ENCODE peak calls at places on chromosomes 3 and 15, in six cellular contexts. L is fibroblast of pulmonary artery; W is NCI-H345; K is A549; Y is activated CD8-positive, alpha-beta memory T cell treated with anti-CD3 and anti-CD28 coated beads for 48 hours; X is activated naive CD4-positive, alpha-beta T cell treated with Interleukin-2 at 50 U/mL for 16 hours. E is an unnamed sample.

GRCh38 chr3:13258280-13258679 is 161.8 kb downstream of the NUP210 start:
- DNase-seq in L (no peak), W (no peak), K (no peak), Y (no peak), X (no peak), E (no peak)

GRCh38 chr3:63400259-63400860 is 122.3 kb downstream of the SYNPR start:
- DNase-seq in L (peak; percentile 6), W (no peak), K (no peak), Y (no peak), X (no peak), E (no peak)

GRCh38 chr15:31216210-31216911 is 110.3 kb upstream of the KLF13 start:
- DNase-seq in L (peak; percentile 70), W (peak; percentile 35), K (peak; percentile 94), Y (peak; percentile 18), X (peak; percentile 45), E (no peak)

GRCh38 chr3:138195491-138195890 is 8.4 kb downstream of the ARMC8 start:
- DNase-seq in L (no peak), W (no peak), K (no peak), Y (no peak), X (no peak), E (peak; percentile 69)

GRCh38 chr3:129182390-129183180 is 1.1 kb downstream of the CNBP start:
- DNase-seq in L (peak; percentile 16), W (no peak), K (no peak), Y (no peak), X (peak; percentile 53), E (peak; percentile 30)

GRCh38 chr15:99511865-99512632 is 53.7 kb upstream of the MEF2A start:
- DNase-seq in L (peak; percentile 42), W (peak; percentile 4), K (no peak), Y (no peak), X (no peak), E (no peak)

GRCh38 chr15:29925227-29926082 is 103.2 kb upstream of the TJP1 start:
- DNase-seq in L (peak; percentile 84), W (no peak), K (peak; percentile 92), Y (no peak), X (no peak), E (peak; percentile 89)

GRCh38 chr3:57958642-57959406 is 49.4 kb upstream of the FLNB start:
- DNase-seq in L (peak; percentile 61), W (no peak), K (peak; percentile 57), Y (no peak), X (no peak), E (no peak)

GRCh38 chr3:72185549-72186484 is 400.9 kb upstream of the PROK2 start:
- DNase-seq in L (peak; percentile 76), W (no peak), K (peak; percentile 7), Y (no peak), X (peak; percentile 21), E (no peak)

GRCh38 chr15:87416591-87417257 is 839.8 kb downstream of the NTRK3 start:
- DNase-seq in L (no peak), W (no peak), K (no peak), Y (no peak), X (no peak), E (peak; percentile 37)

GRCh38 chr15:69337133-69337532 is 38.4 kb downstream of the PAQR5 start:
- DNase-seq in L (peak; percentile 33), W (no peak), K (no peak), Y (no peak), X (no peak), E (no peak)

GRCh38 chr3:14439501-14440167 is 37.2 kb downstream of the SLC6A6 start:
- DNase-seq in L (peak; percentile 71), W (peak; percentile 94), K (no peak), Y (no peak), X (no peak), E (no peak)

GRCh38 chr3:124033360-124034015 is 41.6 kb upstream of the ROPN1 start:
- DNase-seq in L (no peak), W (no peak), K (peak; percentile 11), Y (no peak), X (no peak), E (no peak)

GRCh38 chr3:155323063-155323666 is 29.7 kb upstream of the STRIT1 start:
- DNase-seq in L (peak; percentile 93), W (peak; percentile 40), K (peak; percentile 78), Y (no peak), X (no peak), E (peak; percentile 85)

GRCh38 chr15:26888761-26889160 is 21.9 kb downstream of the GABRA5 start:
- DNase-seq in L (no peak), W (no peak), K (no peak), Y (no peak), X (no peak), E (no peak)

GRCh38 chr3:176566757-176567156 is 630.5 kb downstream of the TBL1XR1 start:
- DNase-seq in L (no peak), W (no peak), K (no peak), Y (no peak), X (no peak), E (no peak)

GRCh38 chr3:12287727-12288465 is 974 bp upstream of the PPARG start:
- DNase-seq in L (peak; percentile 57), W (no peak), K (peak; percentile 53), Y (no peak), X (no peak), E (no peak)

GRCh38 chr3:58490860-58491501 is 915 bp upstream of the KCTD6 start:
- DNase-seq in L (no peak), W (no peak), K (no peak), Y (no peak), X (no peak), E (no peak)

GRCh38 chr3:173920386-173920785 is 522.8 kb downstream of the NLGN1 start:
- DNase-seq in L (no peak), W (no peak), K (no peak), Y (no peak), X (no peak), E (peak; percentile 28)

GRCh38 chr15:41512512-41513281 is 930 bp downstream of the LTK start:
- DNase-seq in L (no peak), W (peak; percentile 4), K (no peak), Y (no peak), X (peak; percentile 31), E (no peak)

GRCh38 chr3:10546181-10546624 is 40.8 kb upstream of the ATP2B2 start:
- DNase-seq in L (no peak), W (no peak), K (no peak), Y (no peak), X (no peak), E (no peak)

GRCh38 chr15:71054286-71054952 is 60.9 kb upstream of the THSD4 start:
- DNase-seq in L (no peak), W (no peak), K (peak; percentile 26), Y (no peak), X (no peak), E (peak; percentile 35)

GRCh38 chr3:152328841-152329240 is 60.1 kb downstream of the MBNL1 start:
- DNase-seq in L (peak; percentile 93), W (no peak), K (peak; percentile 80), Y (no peak), X (no peak), E (no peak)

GRCh38 chr3:17740703-17741102 is 1.7 kb downstream of the TBC1D5 start:
- DNase-seq in L (peak; percentile 50), W (peak; percentile 19), K (peak; percentile 78), Y (no peak), X (no peak), E (peak; percentile 32)

GRCh38 chr3:11757441-11757875 is 89.2 kb downstream of the TAMM41 start:
- DNase-seq in L (peak; percentile 79), W (no peak), K (peak; percentile 23), Y (no peak), X (no peak), E (no peak)

GRCh38 chr3:9201278-9201677 is 48.2 kb downstream of the SRGAP3 start:
- DNase-seq in L (no peak), W (no peak), K (no peak), Y (no peak), X (no peak), E (no peak)

GRCh38 chr3:126419886-126420786 is 25.4 kb downstream of the CFAP100 start:
- DNase-seq in L (no peak), W (no peak), K (no peak), Y (no peak), X (no peak), E (no peak)

GRCh38 chr15:81274932-81275341 is 49.0 kb downstream of the STARD5 start:
- DNase-seq in L (peak; percentile 95), W (peak; percentile 70), K (peak; percentile 80), Y (peak; percentile 62), X (peak; percentile 69), E (peak; percentile 85)

GRCh38 chr3:144524531-144524930 is 552.9 kb downstream of the DIPK2A start:
- DNase-seq in L (no peak), W (no peak), K (no peak), Y (no peak), X (no peak), E (no peak)

GRCh38 chr3:141840737-141841544 is 35.5 kb upstream of the ATP1B3 start:
- DNase-seq in L (peak; percentile 69), W (no peak), K (no peak), Y (no peak), X (no peak), E (no peak)

GRCh38 chr15:92077353-92078080 is 224.0 kb downstream of the SLCO3A1 start:
- DNase-seq in L (peak; percentile 75), W (peak; percentile 47), K (peak; percentile 78), Y (no peak), X (peak; percentile 73), E (peak; percentile 81)

GRCh38 chr3:98733055-98733777 is 29.9 kb upstream of the ST3GAL6 start:
- DNase-seq in L (peak; percentile 39), W (no peak), K (no peak), Y (peak; percentile 0), X (no peak), E (no peak)

GRCh38 chr3:71784914-71785593 is at the start of gene PROK2:
- DNase-seq in L (no peak), W (peak; percentile 28), K (no peak), Y (no peak), X (peak; percentile 47), E (no peak)

GRCh38 chr15:98548172-98548971 is 100.0 kb upstream of the IGF1R start:
- DNase-seq in L (peak; percentile 62), W (peak; percentile 13), K (peak; percentile 72), Y (peak; percentile 8), X (peak; percentile 36), E (peak; percentile 87)

GRCh38 chr3:52354676-52355075 is 38.6 kb downstream of the DNAH1 start:
- DNase-seq in L (no peak), W (no peak), K (no peak), Y (no peak), X (no peak), E (no peak)

GRCh38 chr3:189941679-189942078 is 179.0 kb downstream of the P3H2 start:
- DNase-seq in L (peak; percentile 27), W (no peak), K (peak; percentile 87), Y (no peak), X (peak; percentile 13), E (peak; percentile 20)